ENCODE peak calls at places on chromosomes 5 and 9, in six cellular contexts. One of them, this sample, is unnamed.

GRCh38 chr5:57416246-57416996 is 66.2 kb downstream of the ACTBL2 start:
- DNase-seq in fibroblast of the aortic adventitia: peak; percentile 97
- DNase-seq in lower leg skin: no peak
- DNase-seq in fibroblast of lung: peak; percentile 88
- DNase-seq in psoas muscle: no peak
- DNase-seq in CD8-positive, alpha-beta T cell: no peak
- DNase-seq in this sample: no peak

GRCh38 chr5:134005415-134006118 is 792 bp upstream of the VDAC1 start:
- DNase-seq in fibroblast of the aortic adventitia: no peak
- DNase-seq in lower leg skin: peak; percentile 89
- DNase-seq in fibroblast of lung: peak; percentile 22
- DNase-seq in psoas muscle: peak; percentile 72
- DNase-seq in CD8-positive, alpha-beta T cell: no peak
- DNase-seq in this sample: peak; percentile 63

GRCh38 chr5:68420476-68421344 is 205.2 kb downstream of the PIK3R1 start:
- DNase-seq in fibroblast of the aortic adventitia: no peak
- DNase-seq in lower leg skin: no peak
- DNase-seq in fibroblast of lung: no peak
- DNase-seq in psoas muscle: peak; percentile 66
- DNase-seq in CD8-positive, alpha-beta T cell: no peak
- DNase-seq in this sample: peak; percentile 47

GRCh38 chr5:138011991-138012390 is 20.9 kb downstream of the FAM13B start:
- DNase-seq in fibroblast of the aortic adventitia: no peak
- DNase-seq in lower leg skin: no peak
- DNase-seq in fibroblast of lung: no peak
- DNase-seq in psoas muscle: no peak
- DNase-seq in CD8-positive, alpha-beta T cell: no peak
- DNase-seq in this sample: no peak

GRCh38 chr9:17116400-17116837 is 18.4 kb upstream of the CNTLN start:
- DNase-seq in fibroblast of the aortic adventitia: peak; percentile 64
- DNase-seq in lower leg skin: no peak
- DNase-seq in fibroblast of lung: peak; percentile 33
- DNase-seq in psoas muscle: no peak
- DNase-seq in CD8-positive, alpha-beta T cell: no peak
- DNase-seq in this sample: no peak

GRCh38 chr5:37198842-37199241 is 50.3 kb downstream of the CPLANE1 start:
- DNase-seq in fibroblast of the aortic adventitia: peak; percentile 46
- DNase-seq in lower leg skin: no peak
- DNase-seq in fibroblast of lung: no peak
- DNase-seq in psoas muscle: no peak
- DNase-seq in CD8-positive, alpha-beta T cell: no peak
- DNase-seq in this sample: no peak

GRCh38 chr5:161230222-161230621 is 316.3 kb downstream of the GABRB2 start:
- DNase-seq in fibroblast of the aortic adventitia: no peak
- DNase-seq in lower leg skin: no peak
- DNase-seq in fibroblast of lung: no peak
- DNase-seq in psoas muscle: no peak
- DNase-seq in CD8-positive, alpha-beta T cell: no peak
- DNase-seq in this sample: no peak

GRCh38 chr9:129401623-129402340 is 219.1 kb downstream of the C9orf50 start:
- DNase-seq in fibroblast of the aortic adventitia: peak; percentile 58
- DNase-seq in lower leg skin: no peak
- DNase-seq in fibroblast of lung: no peak
- DNase-seq in psoas muscle: peak; percentile 48
- DNase-seq in CD8-positive, alpha-beta T cell: no peak
- DNase-seq in this sample: peak; percentile 34

GRCh38 chr9:133423216-133423615 is 1.0 kb downstream of the ADAMTS13 start:
- DNase-seq in fibroblast of the aortic adventitia: no peak
- DNase-seq in lower leg skin: no peak
- DNase-seq in fibroblast of lung: no peak
- DNase-seq in psoas muscle: no peak
- DNase-seq in CD8-positive, alpha-beta T cell: no peak
- DNase-seq in this sample: no peak

GRCh38 chr9:16369427-16369826 is 501.0 kb downstream of the BNC2 start:
- DNase-seq in fibroblast of the aortic adventitia: no peak
- DNase-seq in lower leg skin: no peak
- DNase-seq in fibroblast of lung: no peak
- DNase-seq in psoas muscle: no peak
- DNase-seq in CD8-positive, alpha-beta T cell: no peak
- DNase-seq in this sample: no peak

GRCh38 chr5:131795128-131795719 is 1.6 kb downstream of the FNIP1 start:
- DNase-seq in fibroblast of the aortic adventitia: peak; percentile 10
- DNase-seq in lower leg skin: no peak
- DNase-seq in fibroblast of lung: no peak
- DNase-seq in psoas muscle: no peak
- DNase-seq in CD8-positive, alpha-beta T cell: no peak
- DNase-seq in this sample: no peak

GRCh38 chr5:131792900-131793299 is 3.9 kb downstream of the FNIP1 start:
- DNase-seq in fibroblast of the aortic adventitia: no peak
- DNase-seq in lower leg skin: no peak
- DNase-seq in fibroblast of lung: no peak
- DNase-seq in psoas muscle: no peak
- DNase-seq in CD8-positive, alpha-beta T cell: no peak
- DNase-seq in this sample: no peak

GRCh38 chr5:131796793-131797693 is at the start of gene FNIP1:
- DNase-seq in fibroblast of the aortic adventitia: peak; percentile 92
- DNase-seq in lower leg skin: peak; percentile 100
- DNase-seq in fibroblast of lung: peak; percentile 97
- DNase-seq in psoas muscle: peak; percentile 100
- DNase-seq in CD8-positive, alpha-beta T cell: peak; percentile 98
- DNase-seq in this sample: peak; percentile 100

GRCh38 chr5:131795879-131796792 is 681 bp downstream of the FNIP1 start:
- DNase-seq in fibroblast of the aortic adventitia: peak; percentile 59
- DNase-seq in lower leg skin: peak; percentile 95
- DNase-seq in fibroblast of lung: peak; percentile 55
- DNase-seq in psoas muscle: peak; percentile 95
- DNase-seq in CD8-positive, alpha-beta T cell: peak; percentile 42
- DNase-seq in this sample: peak; percentile 84

GRCh38 chr5:131794596-131794995 is 2.2 kb downstream of the FNIP1 start:
- DNase-seq in fibroblast of the aortic adventitia: no peak
- DNase-seq in lower leg skin: no peak
- DNase-seq in fibroblast of lung: no peak
- DNase-seq in psoas muscle: no peak
- DNase-seq in CD8-positive, alpha-beta T cell: no peak
- DNase-seq in this sample: no peak
- H3K4me3 ChIP-seq in fibroblast of the aortic adventitia: peak overlapping the region; percentile 76
- H3K4me3 ChIP-seq in lower leg skin: no peak overlapping the region
- H3K4me3 ChIP-seq in fibroblast of lung: peak overlapping the region; percentile 80
- H3K4me3 ChIP-seq in psoas muscle: peak overlapping the region; percentile 93
- H3K4me3 ChIP-seq in CD8-positive, alpha-beta T cell: no peak overlapping the region
- H3K4me3 ChIP-seq in this sample: peak overlapping the region; percentile 92

DNA sequence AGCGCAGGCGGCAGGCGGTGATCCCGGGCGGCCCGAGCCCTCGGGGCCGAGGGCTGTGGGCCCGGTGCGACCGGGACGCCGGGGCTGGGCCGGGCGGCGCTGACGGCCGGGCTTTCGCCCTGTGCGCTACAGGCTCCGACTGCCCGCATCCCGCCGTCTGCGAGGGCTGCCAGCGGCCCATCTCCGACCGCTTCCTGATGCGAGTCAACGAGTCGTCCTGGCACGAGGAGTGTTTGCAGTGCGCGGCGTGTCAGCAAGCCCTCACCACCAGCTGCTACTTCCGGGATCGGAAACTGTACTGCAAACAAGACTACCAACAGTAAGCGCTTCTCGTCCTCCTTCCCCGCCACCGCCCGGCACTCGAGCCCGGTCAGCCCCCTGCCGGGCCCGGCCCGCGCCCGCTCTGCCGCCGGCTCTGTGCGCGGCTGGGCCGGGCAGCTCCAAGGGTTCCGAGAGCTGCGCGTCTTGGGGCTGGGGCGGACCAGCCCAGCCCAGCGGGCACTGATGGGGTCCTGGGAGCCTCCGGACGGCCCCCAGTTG is 1.6 kb downstream of the LMX1B start:
- DNase-seq in fibroblast of the aortic adventitia: no peak
- DNase-seq in lower leg skin: no peak
- DNase-seq in fibroblast of lung: peak; percentile 29
- DNase-seq in psoas muscle: no peak
- DNase-seq in CD8-positive, alpha-beta T cell: no peak
- DNase-seq in this sample: peak; percentile 60
- H3K4me3 ChIP-seq in fibroblast of the aortic adventitia: no peak overlapping the region
- H3K4me3 ChIP-seq in lower leg skin: no peak overlapping the region
- H3K4me3 ChIP-seq in fibroblast of lung: no peak overlapping the region
- H3K4me3 ChIP-seq in psoas muscle: peak overlapping the region; percentile 30
- H3K4me3 ChIP-seq in CD8-positive, alpha-beta T cell: no peak overlapping the region
- H3K4me3 ChIP-seq in this sample: peak overlapping the region; percentile 7

GRCh38 chr5:77958642-77959315 is 182.6 kb upstream of the TBCA start:
- DNase-seq in fibroblast of the aortic adventitia: no peak
- DNase-seq in lower leg skin: no peak
- DNase-seq in fibroblast of lung: no peak
- DNase-seq in psoas muscle: no peak
- DNase-seq in CD8-positive, alpha-beta T cell: no peak
- DNase-seq in this sample: no peak

GRCh38 chr5:77957516-77957915 is 181.4 kb upstream of the TBCA start:
- DNase-seq in fibroblast of the aortic adventitia: no peak
- DNase-seq in lower leg skin: no peak
- DNase-seq in fibroblast of lung: no peak
- DNase-seq in psoas muscle: no peak
- DNase-seq in CD8-positive, alpha-beta T cell: no peak
- DNase-seq in this sample: no peak

GRCh38 chr5:77960305-77960704 is 184.2 kb upstream of the TBCA start:
- DNase-seq in fibroblast of the aortic adventitia: no peak
- DNase-seq in lower leg skin: no peak
- DNase-seq in fibroblast of lung: no peak
- DNase-seq in psoas muscle: no peak
- DNase-seq in CD8-positive, alpha-beta T cell: no peak
- DNase-seq in this sample: no peak

GRCh38 chr5:77957081-77957480 is 180.9 kb upstream of the TBCA start:
- DNase-seq in fibroblast of the aortic adventitia: no peak
- DNase-seq in lower leg skin: no peak
- DNase-seq in fibroblast of lung: no peak
- DNase-seq in psoas muscle: no peak
- DNase-seq in CD8-positive, alpha-beta T cell: no peak
- DNase-seq in this sample: no peak

GRCh38 chr5:77957931-77958476 is 181.9 kb upstream of the TBCA start:
- DNase-seq in fibroblast of the aortic adventitia: no peak
- DNase-seq in lower leg skin: no peak
- DNase-seq in fibroblast of lung: no peak
- DNase-seq in psoas muscle: no peak
- DNase-seq in CD8-positive, alpha-beta T cell: no peak
- DNase-seq in this sample: no peak
- H3K4me3 ChIP-seq in fibroblast of the aortic adventitia: no peak overlapping the region
- H3K4me3 ChIP-seq in lower leg skin: no peak overlapping the region
- H3K4me3 ChIP-seq in fibroblast of lung: no peak overlapping the region
- H3K4me3 ChIP-seq in psoas muscle: no peak overlapping the region
- H3K4me3 ChIP-seq in CD8-positive, alpha-beta T cell: no peak overlapping the region
- H3K4me3 ChIP-seq in this sample: no peak overlapping the region

GRCh38 chr9:113592806-113593575 is 129.5 kb downstream of the RGS3 start:
- DNase-seq in fibroblast of the aortic adventitia: no peak
- DNase-seq in lower leg skin: no peak
- DNase-seq in fibroblast of lung: no peak
- DNase-seq in psoas muscle: no peak
- DNase-seq in CD8-positive, alpha-beta T cell: no peak
- DNase-seq in this sample: no peak
- H3K4me3 ChIP-seq in fibroblast of the aortic adventitia: no peak overlapping the region
- H3K4me3 ChIP-seq in lower leg skin: no peak overlapping the region
- H3K4me3 ChIP-seq in fibroblast of lung: no peak overlapping the region
- H3K4me3 ChIP-seq in psoas muscle: peak overlapping the region; percentile 76
- H3K4me3 ChIP-seq in CD8-positive, alpha-beta T cell: no peak overlapping the region
- H3K4me3 ChIP-seq in this sample: no peak overlapping the region

GRCh38 chr9:113521693-113522260 is 58.2 kb downstream of the RGS3 start:
- DNase-seq in fibroblast of the aortic adventitia: no peak
- DNase-seq in lower leg skin: no peak
- DNase-seq in fibroblast of lung: no peak
- DNase-seq in psoas muscle: no peak
- DNase-seq in CD8-positive, alpha-beta T cell: no peak
- DNase-seq in this sample: no peak

GRCh38 chr9:113522419-113522818 is 58.9 kb downstream of the RGS3 start:
- DNase-seq in fibroblast of the aortic adventitia: no peak
- DNase-seq in lower leg skin: no peak
- DNase-seq in fibroblast of lung: no peak
- DNase-seq in psoas muscle: no peak
- DNase-seq in CD8-positive, alpha-beta T cell: no peak
- DNase-seq in this sample: no peak

GRCh38 chr9:113519401-113520108 is 56.0 kb downstream of the RGS3 start:
- DNase-seq in fibroblast of the aortic adventitia: peak; percentile 30
- DNase-seq in lower leg skin: no peak
- DNase-seq in fibroblast of lung: peak; percentile 70
- DNase-seq in psoas muscle: no peak
- DNase-seq in CD8-positive, alpha-beta T cell: no peak
- DNase-seq in this sample: no peak

GRCh38 chr9:113522858-113523257 is 59.3 kb downstream of the RGS3 start:
- DNase-seq in fibroblast of the aortic adventitia: no peak
- DNase-seq in lower leg skin: no peak
- DNase-seq in fibroblast of lung: no peak
- DNase-seq in psoas muscle: no peak
- DNase-seq in CD8-positive, alpha-beta T cell: no peak
- DNase-seq in this sample: no peak

DNA sequence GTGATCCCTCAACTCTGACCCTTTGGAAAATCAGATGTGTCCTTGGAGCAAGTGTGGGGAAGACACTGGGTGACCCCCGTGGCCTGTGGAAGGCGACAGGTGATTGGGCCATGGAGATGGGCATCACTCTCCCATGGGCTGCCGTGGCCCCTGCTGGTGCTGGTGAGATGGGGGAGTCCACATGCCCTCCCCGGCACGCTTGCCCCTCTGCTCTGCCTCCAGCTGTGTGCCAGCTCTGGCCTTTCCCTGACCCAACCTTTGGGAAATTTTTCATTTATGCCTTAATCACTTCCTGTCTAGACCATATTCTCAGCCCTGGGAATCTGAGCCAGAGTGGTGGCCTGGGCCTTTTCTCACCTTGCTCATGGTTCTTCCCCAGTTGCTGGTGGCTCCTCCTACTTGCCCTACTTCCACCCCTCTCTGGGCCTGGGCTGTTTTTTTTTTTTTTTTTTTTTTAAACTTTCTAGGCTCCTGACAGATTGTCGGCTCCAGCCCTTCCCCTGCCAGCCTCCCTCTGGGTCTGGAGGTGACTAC is 56.6 kb downstream of the RGS3 start:
- DNase-seq in fibroblast of the aortic adventitia: no peak
- DNase-seq in lower leg skin: no peak
- DNase-seq in fibroblast of lung: peak; percentile 59
- DNase-seq in psoas muscle: no peak
- DNase-seq in CD8-positive, alpha-beta T cell: peak; percentile 74
- DNase-seq in this sample: no peak
- H3K4me3 ChIP-seq in fibroblast of the aortic adventitia: no peak overlapping the region
- H3K4me3 ChIP-seq in lower leg skin: no peak overlapping the region
- H3K4me3 ChIP-seq in fibroblast of lung: no peak overlapping the region
- H3K4me3 ChIP-seq in psoas muscle: no peak overlapping the region
- H3K4me3 ChIP-seq in CD8-positive, alpha-beta T cell: peak overlapping the region; percentile 30
- H3K4me3 ChIP-seq in this sample: no peak overlapping the region

GRCh38 chr5:93603711-93604118 is 20.7 kb downstream of the NR2F1 start:
- DNase-seq in fibroblast of the aortic adventitia: no peak
- DNase-seq in lower leg skin: no peak
- DNase-seq in fibroblast of lung: peak; percentile 51
- DNase-seq in psoas muscle: no peak
- DNase-seq in CD8-positive, alpha-beta T cell: no peak
- DNase-seq in this sample: no peak
- H3K4me3 ChIP-seq in fibroblast of the aortic adventitia: peak overlapping the region; percentile 35
- H3K4me3 ChIP-seq in lower leg skin: no peak overlapping the region
- H3K4me3 ChIP-seq in fibroblast of lung: peak overlapping the region; percentile 61
- H3K4me3 ChIP-seq in psoas muscle: peak overlapping the region; percentile 48
- H3K4me3 ChIP-seq in CD8-positive, alpha-beta T cell: no peak overlapping the region
- H3K4me3 ChIP-seq in this sample: peak overlapping the region; percentile 46